ENCODE peak calls at places on chromosomes 13 and 19, in five cellular contexts. One of them, this sample, is unnamed.
A peak's percentile ranks its signal among the peaks of the same experiment; 100 is the strongest.

GRCh38 chr13:29761815-29762214 is 88.6 kb downstream of the UBL3 start:
- DNase-seq in fibroblast of lung: no peak
- DNase-seq in heart right ventricle: no peak
- DNase-seq in PC-9: no peak
- DNase-seq in WERI-Rb-1: no peak
- DNase-seq in this sample: no peak

GRCh38 chr13:33154911-33155310 is 130.6 kb downstream of the STARD13 start:
- DNase-seq in heart right ventricle: no peak
- DNase-seq in PC-9: no peak
- DNase-seq in fibroblast of lung: no peak
- DNase-seq in WERI-Rb-1: no peak
- DNase-seq in this sample: no peak

GRCh38 chr19:40443930-40444180 is 280 bp downstream of the SERTAD3 start:
- DNase-seq in fibroblast of lung: no peak
- DNase-seq in WERI-Rb-1: no peak
- DNase-seq in PC-9: no peak
- DNase-seq in heart right ventricle: no peak
- DNase-seq in this sample: no peak

GRCh38 chr13:68473834-68474326 is 1243.7 kb upstream of the PCDH9 start:
- DNase-seq in PC-9: no peak
- DNase-seq in heart right ventricle: no peak
- DNase-seq in fibroblast of lung: no peak
- DNase-seq in WERI-Rb-1: no peak
- DNase-seq in this sample: no peak

GRCh38 chr13:99526549-99526948 is 25.3 kb downstream of the TM9SF2 start:
- DNase-seq in PC-9: no peak
- DNase-seq in WERI-Rb-1: no peak
- DNase-seq in heart right ventricle: no peak
- DNase-seq in fibroblast of lung: no peak
- DNase-seq in this sample: no peak

GRCh38 chr13:89550842-89551422 is 1796.6 kb upstream of the MIR17HG start:
- DNase-seq in WERI-Rb-1: no peak
- DNase-seq in PC-9: no peak
- DNase-seq in heart right ventricle: no peak
- DNase-seq in fibroblast of lung: peak; percentile 74
- DNase-seq in this sample: peak; percentile 35

GRCh38 chr19:55519461-55520311 is 17.2 kb downstream of the SBK2 start:
- DNase-seq in WERI-Rb-1: no peak
- DNase-seq in heart right ventricle: no peak
- DNase-seq in PC-9: peak; percentile 84
- DNase-seq in fibroblast of lung: peak; percentile 89
- DNase-seq in this sample: no peak

GRCh38 chr19:50042363-50043024 is 16.7 kb downstream of the ZNF473 start:
- DNase-seq in PC-9: no peak
- DNase-seq in heart right ventricle: no peak
- DNase-seq in WERI-Rb-1: no peak
- DNase-seq in fibroblast of lung: no peak
- DNase-seq in this sample: no peak

GRCh38 chr19:41276231-41276630 is 12.1 kb downstream of the HNRNPUL1 start:
- DNase-seq in PC-9: no peak
- DNase-seq in WERI-Rb-1: no peak
- DNase-seq in fibroblast of lung: no peak
- DNase-seq in heart right ventricle: no peak
- DNase-seq in this sample: no peak

DNA sequence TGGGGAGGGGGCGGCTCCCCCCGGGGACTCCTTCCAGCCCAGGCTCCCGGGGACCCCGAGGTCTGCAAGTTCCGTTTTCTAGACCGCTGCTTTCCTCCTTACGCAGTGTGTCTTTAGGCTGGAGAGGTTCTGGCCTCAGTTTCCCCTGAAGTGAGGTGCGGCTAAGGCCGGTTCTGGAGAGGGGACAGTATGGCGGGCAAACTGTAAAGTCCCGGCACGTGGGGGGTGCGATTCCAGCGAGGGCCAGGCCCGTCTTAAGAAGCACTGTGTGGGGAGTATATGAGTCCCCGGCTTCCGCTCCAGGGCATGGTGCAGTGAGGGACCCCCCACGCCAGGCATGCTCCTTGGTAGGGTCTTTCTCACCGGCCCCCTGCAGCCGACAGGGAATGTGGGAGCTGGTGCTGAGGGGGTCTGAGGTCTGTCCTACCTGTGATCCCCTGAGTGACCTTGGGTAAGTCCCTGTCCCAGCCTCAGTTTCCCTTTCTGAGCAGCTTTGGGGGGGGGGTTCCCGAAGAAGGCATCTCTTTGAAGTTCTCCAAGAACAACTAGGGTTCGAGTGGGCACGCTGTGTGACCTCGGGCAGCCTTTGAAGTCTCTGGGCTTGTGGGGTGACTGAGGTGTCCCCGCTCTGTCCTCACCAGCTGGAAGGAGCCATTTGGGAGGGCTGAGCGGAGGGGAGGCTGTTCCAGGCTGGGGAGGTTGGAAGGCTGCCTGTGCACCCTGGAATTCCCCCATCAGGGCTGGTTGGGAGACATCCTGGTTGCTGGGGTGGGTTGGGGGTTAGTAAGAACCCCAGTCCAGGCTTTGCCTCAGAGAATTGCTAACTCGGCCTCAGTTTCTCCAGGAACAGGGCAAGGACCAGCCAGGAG is 1.4 kb downstream of the NFIC start:
- DNase-seq in fibroblast of lung: no peak
- DNase-seq in PC-9: no peak
- DNase-seq in heart right ventricle: no peak
- DNase-seq in WERI-Rb-1: no peak
- DNase-seq in this sample: no peak
- H3K27ac ChIP-seq in fibroblast of lung: peak overlapping the region; percentile 84
- H3K27ac ChIP-seq in PC-9: no peak overlapping the region
- H3K27ac ChIP-seq in heart right ventricle: peak overlapping the region; percentile 96
- H3K27ac ChIP-seq in WERI-Rb-1: peak overlapping the region; percentile 95
- H3K27ac ChIP-seq in this sample: no peak overlapping the region

GRCh38 chr13:42040730-42041016 is 7.8 kb upstream of the DGKH start:
- DNase-seq in heart right ventricle: no peak
- DNase-seq in fibroblast of lung: no peak
- DNase-seq in WERI-Rb-1: no peak
- DNase-seq in PC-9: no peak
- DNase-seq in this sample: no peak

GRCh38 chr13:42041017-42041683 is 7.3 kb upstream of the DGKH start:
- DNase-seq in fibroblast of lung: peak; percentile 64
- DNase-seq in WERI-Rb-1: peak; percentile 17
- DNase-seq in heart right ventricle: peak; percentile 63
- DNase-seq in PC-9: no peak
- DNase-seq in this sample: peak; percentile 48

GRCh38 chr13:42039457-42039945 is 8.9 kb upstream of the DGKH start:
- DNase-seq in WERI-Rb-1: no peak
- DNase-seq in heart right ventricle: no peak
- DNase-seq in PC-9: peak; percentile 35
- DNase-seq in fibroblast of lung: no peak
- DNase-seq in this sample: no peak

GRCh38 chr13:42038661-42039456 is 9.6 kb upstream of the DGKH start:
- DNase-seq in fibroblast of lung: no peak
- DNase-seq in PC-9: no peak
- DNase-seq in heart right ventricle: no peak
- DNase-seq in WERI-Rb-1: no peak
- DNase-seq in this sample: no peak

DNA sequence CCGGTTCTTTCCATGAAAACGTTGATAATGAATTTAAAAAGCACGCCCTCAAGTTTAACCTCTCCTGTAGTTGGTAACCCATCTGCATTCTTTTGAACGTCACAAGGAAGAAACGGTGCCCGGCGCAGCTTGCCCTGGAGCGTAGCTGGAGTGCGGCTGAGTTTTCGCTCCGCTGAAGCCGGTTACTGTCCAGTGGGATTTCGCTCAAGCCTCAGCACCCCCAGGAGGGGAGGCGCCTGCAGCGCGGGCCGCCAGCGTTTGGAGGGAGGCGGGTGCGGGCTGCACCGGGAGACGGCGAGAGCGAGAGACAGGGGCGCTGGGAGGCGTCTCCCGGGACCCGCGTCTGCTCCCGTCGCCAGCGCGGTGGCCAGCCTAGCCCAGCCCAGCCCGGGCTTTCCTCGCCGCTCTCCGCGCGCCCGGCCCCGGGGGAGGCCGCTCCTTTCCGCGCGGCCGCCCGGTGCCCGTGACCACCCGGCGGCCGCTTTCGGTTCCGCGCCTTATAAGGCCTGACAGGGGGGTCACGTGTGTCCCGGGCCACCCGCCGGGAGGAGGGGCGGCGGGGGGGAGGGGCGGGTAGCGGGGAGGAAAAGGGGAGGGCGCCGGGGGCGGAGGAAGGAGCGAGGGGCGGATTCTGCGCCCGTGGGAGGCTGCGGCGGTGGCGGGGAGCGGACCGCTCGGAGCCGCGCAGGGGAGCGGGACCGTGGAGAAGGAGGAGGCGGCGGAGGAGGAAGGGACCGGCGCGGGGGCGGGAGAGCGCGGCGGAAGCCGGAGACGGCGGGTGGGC is 8.3 kb upstream of the DGKH start:
- DNase-seq in fibroblast of lung: peak; percentile 87
- DNase-seq in PC-9: peak; percentile 50
- DNase-seq in heart right ventricle: peak; percentile 94
- DNase-seq in WERI-Rb-1: peak; percentile 80
- DNase-seq in this sample: peak; percentile 91
- H3K27ac ChIP-seq in fibroblast of lung: peak overlapping the region; percentile 80
- H3K27ac ChIP-seq in PC-9: peak overlapping the region; percentile 56
- H3K27ac ChIP-seq in heart right ventricle: peak overlapping the region; percentile 99
- H3K27ac ChIP-seq in WERI-Rb-1: peak overlapping the region; percentile 81
- H3K27ac ChIP-seq in this sample: peak overlapping the region; percentile 93

GRCh38 chr19:47093841-47094240 is 19.7 kb downstream of the ZC3H4 start:
- DNase-seq in WERI-Rb-1: no peak
- DNase-seq in fibroblast of lung: no peak
- DNase-seq in PC-9: no peak
- DNase-seq in heart right ventricle: no peak
- DNase-seq in this sample: no peak
- H3K27ac ChIP-seq in WERI-Rb-1: no peak overlapping the region
- H3K27ac ChIP-seq in fibroblast of lung: no peak overlapping the region
- H3K27ac ChIP-seq in PC-9: no peak overlapping the region
- H3K27ac ChIP-seq in heart right ventricle: no peak overlapping the region
- H3K27ac ChIP-seq in this sample: no peak overlapping the region

GRCh38 chr13:109362606-109363005 is 423.8 kb downstream of the IRS2 start:
- DNase-seq in fibroblast of lung: no peak
- DNase-seq in PC-9: no peak
- DNase-seq in WERI-Rb-1: no peak
- DNase-seq in heart right ventricle: no peak
- DNase-seq in this sample: peak; percentile 69
- H3K27ac ChIP-seq in fibroblast of lung: no peak overlapping the region
- H3K27ac ChIP-seq in PC-9: no peak overlapping the region
- H3K27ac ChIP-seq in WERI-Rb-1: no peak overlapping the region
- H3K27ac ChIP-seq in heart right ventricle: no peak overlapping the region
- H3K27ac ChIP-seq in this sample: no peak overlapping the region

DNA sequence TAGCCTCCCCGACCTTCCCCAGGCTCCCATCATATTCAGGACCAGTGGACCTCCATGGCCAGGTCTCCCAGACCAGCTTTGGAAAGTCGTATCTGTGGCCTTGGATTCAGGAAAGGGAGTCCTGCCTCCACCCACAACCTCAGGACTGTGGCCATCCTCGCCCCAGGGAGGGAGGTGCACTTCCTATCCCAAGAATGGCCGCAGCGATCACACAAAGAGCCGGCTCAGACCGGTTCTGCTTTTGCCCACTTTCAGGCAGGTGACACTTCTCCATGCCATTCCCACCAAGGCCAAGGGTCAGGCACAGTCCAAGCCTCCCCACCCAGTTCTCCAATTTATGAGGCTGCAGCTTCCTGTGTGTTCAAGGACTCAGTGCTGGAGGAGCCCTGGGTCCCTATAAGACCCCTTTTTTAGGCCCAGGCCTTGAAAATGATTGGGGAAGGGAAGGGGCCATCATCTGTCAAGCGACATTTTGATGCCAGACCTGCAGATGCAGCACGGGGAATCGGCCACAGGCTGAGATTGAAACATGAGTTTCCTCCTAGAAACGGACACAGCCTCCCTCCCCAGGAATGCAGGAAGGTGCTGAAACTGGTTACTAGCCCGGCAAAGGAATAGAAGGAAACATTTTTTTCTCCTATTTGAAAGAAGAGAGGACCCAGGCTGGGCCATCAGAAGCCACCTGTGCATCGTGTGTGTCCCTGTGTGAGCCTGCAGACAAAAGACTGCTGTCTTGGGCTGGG is 65.6 kb upstream of the USE1 start:
- DNase-seq in PC-9: no peak
- DNase-seq in fibroblast of lung: no peak
- DNase-seq in WERI-Rb-1: no peak
- DNase-seq in heart right ventricle: no peak
- DNase-seq in this sample: no peak
- H3K27ac ChIP-seq in PC-9: no peak overlapping the region
- H3K27ac ChIP-seq in fibroblast of lung: no peak overlapping the region
- H3K27ac ChIP-seq in WERI-Rb-1: no peak overlapping the region
- H3K27ac ChIP-seq in heart right ventricle: peak overlapping the region; percentile 65
- H3K27ac ChIP-seq in this sample: no peak overlapping the region

GRCh38 chr13:31369213-31369612 is 169.4 kb downstream of the B3GLCT start:
- DNase-seq in PC-9: no peak
- DNase-seq in heart right ventricle: no peak
- DNase-seq in WERI-Rb-1: no peak
- DNase-seq in fibroblast of lung: peak; percentile 44
- DNase-seq in this sample: no peak
- H3K27ac ChIP-seq in PC-9: no peak overlapping the region
- H3K27ac ChIP-seq in heart right ventricle: no peak overlapping the region
- H3K27ac ChIP-seq in WERI-Rb-1: no peak overlapping the region
- H3K27ac ChIP-seq in fibroblast of lung: no peak overlapping the region
- H3K27ac ChIP-seq in this sample: no peak overlapping the region

GRCh38 chr13:111610077-111610476 is 289.6 kb downstream of the TEX29 start:
- DNase-seq in heart right ventricle: no peak
- DNase-seq in WERI-Rb-1: no peak
- DNase-seq in PC-9: no peak
- DNase-seq in fibroblast of lung: no peak
- DNase-seq in this sample: no peak
- H3K27ac ChIP-seq in heart right ventricle: no peak overlapping the region
- H3K27ac ChIP-seq in WERI-Rb-1: no peak overlapping the region
- H3K27ac ChIP-seq in PC-9: no peak overlapping the region
- H3K27ac ChIP-seq in fibroblast of lung: no peak overlapping the region
- H3K27ac ChIP-seq in this sample: no peak overlapping the region